ENCODE peak calls at places on chromosomes 11 and 22, in six cellular contexts. A, Y, V, U, T and I are unnamed samples.

GRCh38 chr22:29369460-29369859 is 18.9 kb downstream of the AP1B1 start:
- DNase-seq in Y (no peak), A (no peak), V (peak; percentile 71), T (peak; percentile 27), U (no peak), I (no peak)

GRCh38 chr11:70637186-70637800 is 239.0 kb downstream of the CTTN start:
- DNase-seq in U (no peak), V (no peak), Y (no peak), T (no peak), A (no peak), I (no peak)

GRCh38 chr22:45597460-45598192 is 74.0 kb upstream of the ATXN10 start:
- DNase-seq in T (no peak), Y (no peak), U (peak; percentile 62), V (no peak), A (no peak), I (no peak)

GRCh38 chr11:106276859-106277436 is 199.5 kb downstream of the AASDHPPT start:
- DNase-seq in U (peak; percentile 3), V (no peak), A (no peak), T (no peak), Y (no peak), I (no peak)

GRCh38 chr11:119087747-119088241 is 3.1 kb downstream of the HMBS start:
- DNase-seq in U (no peak), Y (no peak), V (no peak), A (no peak), T (no peak), I (no peak)

GRCh38 chr11:63212742-63213141 is 30.7 kb downstream of the SLC22A25 start:
- DNase-seq in T (no peak), A (peak; percentile 7), V (no peak), Y (no peak), U (peak; percentile 30), I (peak; percentile 32)

GRCh38 chr11:40877256-40877655 is 582.2 kb downstream of the LRRC4C start:
- DNase-seq in V (no peak), Y (no peak), U (no peak), T (no peak), A (no peak), I (no peak)

GRCh38 chr11:65643971-65644370 is 6.1 kb downstream of the SIPA1 start:
- DNase-seq in A (no peak), V (no peak), U (peak; percentile 41), T (no peak), Y (no peak), I (peak; percentile 38)

GRCh38 chr11:89516496-89516895 is 25.3 kb upstream of the NOX4 start:
- DNase-seq in Y (no peak), T (no peak), A (no peak), U (no peak), V (no peak), I (no peak)

GRCh38 chr22:40107756-40108437 is 69.8 kb upstream of the TNRC6B start:
- DNase-seq in A (peak; percentile 43), V (no peak), U (no peak), Y (no peak), T (no peak), I (peak; percentile 59)

GRCh38 chr22:23523746-23524145 is 56.3 kb downstream of the IGLL1 start:
- DNase-seq in U (no peak), Y (no peak), V (no peak), T (no peak), A (no peak), I (no peak)

GRCh38 chr11:68013611-68014156 is 3.6 kb downstream of the ALDH3B1 start:
- DNase-seq in A (no peak), Y (no peak), U (no peak), V (no peak), T (no peak), I (no peak)

GRCh38 chr22:17964153-17964552 is 60.2 kb downstream of the MICAL3 start:
- DNase-seq in Y (no peak), A (no peak), T (no peak), U (no peak), V (no peak), I (no peak)

GRCh38 chr11:73249304-73249703 is 22.8 kb upstream of the P2RY6 start:
- DNase-seq in U (peak; percentile 42), Y (no peak), T (no peak), V (no peak), A (no peak), I (peak; percentile 28)

GRCh38 chr11:105071060-105071732 is 26.1 kb upstream of the CARD16 start:
- DNase-seq in A (no peak), U (no peak), Y (no peak), V (no peak), T (no peak), I (no peak)

GRCh38 chr11:128345316-128345715 is 242.0 kb downstream of the ETS1 start:
- DNase-seq in Y (no peak), T (no peak), A (no peak), U (no peak), V (no peak), I (no peak)

GRCh38 chr11:65087827-65088226 is 3.8 kb downstream of the ZFPL1 start:
- DNase-seq in V (no peak), T (no peak), Y (no peak), U (no peak), A (no peak), I (no peak)

GRCh38 chr11:2086239-2087040 is 52.7 kb downstream of the IGF2 start:
- DNase-seq in T (no peak), U (no peak), Y (no peak), A (no peak), V (no peak), I (peak; percentile 4)

GRCh38 chr11:23688835-23689234 is 808.0 kb upstream of the LUZP2 start:
- DNase-seq in U (peak; percentile 1), Y (no peak), A (no peak), T (no peak), V (no peak), I (no peak)

GRCh38 chr11:9269492-9270030 is 4.4 kb upstream of the DENND5A start:
- DNase-seq in V (no peak), Y (no peak), A (no peak), U (no peak), T (no peak), I (no peak)

GRCh38 chr11:102522332-102523207 is 8.0 kb downstream of the MMP7 start:
- DNase-seq in V (no peak), Y (no peak), A (no peak), U (no peak), T (no peak), I (no peak)

GRCh38 chr11:125343086-125343731 is 152.9 kb downstream of the FEZ1 start:
- DNase-seq in U (no peak), A (no peak), T (no peak), V (no peak), Y (no peak), I (no peak)

GRCh38 chr11:117520201-117520600 is 192.5 kb downstream of the CEP164 start:
- DNase-seq in V (no peak), A (no peak), U (no peak), T (no peak), Y (no peak), I (no peak)

GRCh38 chr11:68843052-68843561 is 1.4 kb upstream of the CPT1A start:
- DNase-seq in V (no peak), Y (no peak), A (peak; percentile 54), T (no peak), U (no peak), I (peak; percentile 81)

GRCh38 chr11:73636249-73636648 is 10.1 kb upstream of the PLEKHB1 start:
- DNase-seq in T (no peak), V (no peak), A (no peak), Y (no peak), U (no peak), I (no peak)

GRCh38 chr11:131422491-131422890 is 52.1 kb downstream of the NTM start:
- DNase-seq in A (no peak), V (no peak), Y (no peak), T (no peak), U (peak; percentile 23), I (no peak)

GRCh38 chr11:86442420-86442819 is 67.7 kb downstream of the CCDC81 start:
- DNase-seq in Y (no peak), T (no peak), V (no peak), A (peak; percentile 73), U (peak; percentile 12), I (no peak)

GRCh38 chr11:128244896-128245295 is 342.5 kb downstream of the ETS1 start:
- DNase-seq in U (no peak), Y (no peak), T (no peak), V (no peak), A (no peak), I (no peak)

GRCh38 chr11:64298966-64299846 is 952 bp upstream of the CATSPERZ start:
- DNase-seq in U (no peak), V (peak; percentile 53), A (no peak), T (no peak), Y (no peak), I (no peak)

GRCh38 chr22:36027960-36028645 is 521 bp downstream of the RBFOX2 start:
- DNase-seq in V (peak; percentile 8), Y (no peak), T (no peak), A (no peak), U (no peak), I (no peak)

GRCh38 chr11:2674681-2675131 is 25.1 kb downstream of the KCNQ1OT1 start:
- DNase-seq in T (no peak), V (no peak), Y (no peak), A (no peak), U (no peak), I (no peak)

GRCh38 chr11:14642873-14643696 is 519 bp upstream of the PDE3B start:
- DNase-seq in A (no peak), U (peak; percentile 15), V (no peak), Y (no peak), T (no peak), I (peak; percentile 43)

GRCh38 chr11:66111158-66111557 is 41.1 kb downstream of the PACS1 start:
- DNase-seq in Y (no peak), T (no peak), U (no peak), A (no peak), V (no peak), I (no peak)

GRCh38 chr11:12150831-12151382 is 40.5 kb downstream of the MICAL2 start:
- DNase-seq in T (no peak), A (peak; percentile 63), Y (no peak), V (no peak), U (no peak), I (peak; percentile 37)

GRCh38 chr11:134975866-134976265 is 563.8 kb upstream of the B3GAT1 start:
- DNase-seq in A (no peak), U (no peak), T (no peak), V (no peak), Y (no peak), I (no peak)

GRCh38 chr11:6251120-6251733 is 8.4 kb upstream of the CCKBR start:
- DNase-seq in V (peak; percentile 62), T (no peak), A (peak; percentile 67), U (peak; percentile 74), Y (no peak), I (peak; percentile 68)

GRCh38 chr11:71449596-71449995 is 1.4 kb upstream of the DHCR7 start:
- DNase-seq in A (no peak), Y (no peak), U (no peak), V (no peak), T (no peak), I (no peak)